ENCODE peak calls at places on chromosome 19, in five cellular contexts. D is sigmoid colon, L is Kasumi-1, P is right cardiac atrium, T is astrocyte. W is an unnamed sample.

GRCh38 chr19:51726049-51726448 is 2.3 kb upstream of the HAS1 start:
- DNase-seq in D (peak), L (no peak), P (peak), T (peak), W (peak)

GRCh38 chr19:47691090-47691489 is 22.1 kb upstream of the EHD2 start:
- DNase-seq in D (no peak), L (no peak), P (no peak), T (no peak), W (no peak)

GRCh38 chr19:49542446-49542845 is 14.6 kb downstream of the RCN3 start:
- DNase-seq in D (no peak), L (no peak), P (peak), T (no peak), W (no peak)

GRCh38 chr19:1473056-1473400 is 6.0 kb downstream of the C19orf25 start:
- DNase-seq in D (no peak), L (no peak), P (no peak), T (no peak), W (no peak)

GRCh38 chr19:50723069-50723468 is at the start of gene CLEC11A:
- DNase-seq in D (peak), L (peak), P (peak), T (no peak), W (no peak)

GRCh38 chr19:46661735-46662592 is 982 bp upstream of the DACT3 start:
- DNase-seq in D (peak), L (peak), P (peak), T (peak), W (peak)

GRCh38 chr19:28889941-28890645 is 322.9 kb downstream of the UQCRFS1 start:
- DNase-seq in D (no peak), L (no peak), P (no peak), T (no peak), W (no peak)

GRCh38 chr19:33388817-33389573 is 15.5 kb downstream of the CEBPG start:
- DNase-seq in D (peak), L (no peak), P (peak), T (no peak), W (no peak)

GRCh38 chr19:41940443-41941409 is 12.5 kb upstream of the ERFL start:
- DNase-seq in D (no peak), L (no peak), P (peak), T (no peak), W (no peak)

GRCh38 chr19:44590245-44591059 is 22.9 kb upstream of the IGSF23 start:
- DNase-seq in D (no peak), L (no peak), P (no peak), T (no peak), W (peak)

GRCh38 chr19:1748703-1749341 is 4.5 kb upstream of the ONECUT3 start:
- DNase-seq in D (no peak), L (no peak), P (no peak), T (no peak), W (no peak)

GRCh38 chr19:29006057-29006735 is 206.8 kb downstream of the UQCRFS1 start:
- DNase-seq in D (no peak), L (no peak), P (no peak), T (no peak), W (no peak)

GRCh38 chr19:4171676-4172075 is 10.7 kb downstream of the SIRT6 start:
- DNase-seq in D (no peak), L (no peak), P (no peak), T (no peak), W (no peak)

GRCh38 chr19:56525214-56525860 is 13.4 kb upstream of the ZFP28 start:
- DNase-seq in D (no peak), L (no peak), P (no peak), T (no peak), W (no peak)

GRCh38 chr19:49851456-49852259 is 699 bp downstream of the PTOV1 start:
- DNase-seq in D (no peak), L (peak), P (peak), T (no peak), W (peak)

GRCh38 chr19:13096968-13097330 is 5.7 kb downstream of the LYL1 start:
- DNase-seq in D (no peak), L (peak), P (peak), T (no peak), W (peak)

W was measured in OCI-M1.